ENCODE peak calls at places on chromosomes 3 and 15, in four cellular contexts. One of them, this sample, is unnamed.

GRCh38 chr15:74543583-74543982 is 2.6 kb downstream of the ARID3B start:
- DNase-seq in psoas muscle: no peak
- DNase-seq in tibial artery: no peak
- DNase-seq in A673: no peak
- DNase-seq in this sample: no peak

GRCh38 chr3:151144756-151145155 is 58.3 kb downstream of the GPR171 start:
- DNase-seq in psoas muscle: no peak
- DNase-seq in tibial artery: no peak
- DNase-seq in A673: no peak
- DNase-seq in this sample: no peak

GRCh38 chr3:151612119-151612518 is 121.6 kb upstream of the AADACL2 start:
- DNase-seq in psoas muscle: no peak
- DNase-seq in A673: no peak
- DNase-seq in tibial artery: no peak
- DNase-seq in this sample: no peak

GRCh38 chr3:142595581-142595950 is 627 bp upstream of the PLS1 start:
- DNase-seq in psoas muscle: no peak
- DNase-seq in tibial artery: no peak
- DNase-seq in A673: no peak
- DNase-seq in this sample: no peak

GRCh38 chr3:107525954-107526305 is 3.2 kb downstream of the BBX start:
- DNase-seq in A673: no peak
- DNase-seq in psoas muscle: no peak
- DNase-seq in tibial artery: no peak
- DNase-seq in this sample: no peak

GRCh38 chr15:40334941-40335795 is 5.6 kb downstream of the CCDC9B start:
- DNase-seq in tibial artery: no peak
- DNase-seq in A673: no peak
- DNase-seq in psoas muscle: peak; percentile 67
- DNase-seq in this sample: no peak

GRCh38 chr3:115287198-115287597 is 140.1 kb upstream of the ZBTB20 start:
- DNase-seq in tibial artery: no peak
- DNase-seq in psoas muscle: no peak
- DNase-seq in A673: no peak
- DNase-seq in this sample: no peak

GRCh38 chr3:60610441-60611112 is 640.7 kb downstream of the FHIT start:
- DNase-seq in tibial artery: peak; percentile 92
- DNase-seq in A673: no peak
- DNase-seq in psoas muscle: peak; percentile 85
- DNase-seq in this sample: peak; percentile 25

DNA sequence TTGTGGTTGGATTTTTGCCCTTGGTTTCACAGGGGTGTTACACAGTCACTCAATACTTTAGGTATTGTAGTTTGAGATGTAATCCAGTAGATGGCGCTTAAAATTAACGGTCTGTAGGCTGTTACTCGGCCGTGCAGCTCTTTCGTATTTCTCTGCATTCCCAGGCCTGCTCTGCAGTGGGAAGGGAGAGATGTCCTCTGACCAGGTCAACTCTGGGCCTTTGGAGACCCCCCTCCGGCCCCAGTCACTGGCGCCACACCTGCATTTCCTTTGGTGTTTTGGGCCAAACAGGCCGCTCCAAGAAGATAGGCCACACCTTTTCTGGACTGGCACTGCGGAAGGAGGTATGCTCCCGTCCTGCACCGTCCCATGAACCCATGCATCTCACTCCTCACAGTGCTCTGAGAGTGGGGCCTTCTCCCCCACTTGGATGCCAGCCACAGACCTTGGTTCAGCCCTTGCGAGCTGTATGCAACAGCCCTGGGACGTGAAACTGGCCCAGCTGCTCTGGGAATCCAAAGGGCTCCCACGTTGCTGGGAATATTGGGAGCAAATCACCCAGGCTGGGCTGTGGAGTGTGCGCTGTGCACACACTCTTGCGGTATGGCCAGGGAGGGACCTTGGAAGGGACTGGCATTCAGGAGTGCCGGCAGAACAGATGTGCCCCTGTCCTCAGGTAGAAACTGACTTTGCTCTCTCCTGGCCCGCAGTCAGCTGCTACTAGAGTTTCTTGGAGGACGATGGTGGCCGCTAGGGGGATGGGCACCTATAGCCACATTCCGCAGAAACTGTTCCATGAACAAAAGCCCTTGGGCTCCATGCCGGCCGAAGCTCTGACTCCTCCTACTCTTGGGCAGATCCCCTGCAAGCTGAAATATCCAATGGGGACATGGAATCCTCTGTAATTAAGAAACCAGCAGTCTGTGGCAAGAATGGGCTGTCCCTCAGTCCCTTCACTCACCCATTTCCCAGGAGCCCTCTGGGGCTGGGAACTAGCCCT is 410.5 kb upstream of the CADM2 start:
- DNase-seq in psoas muscle: peak; percentile 48
- DNase-seq in tibial artery: no peak
- DNase-seq in A673: peak; percentile 42
- DNase-seq in this sample: peak; percentile 32
- TF ChIP-seq CTCF in psoas muscle: peak; percentile 47
- TF ChIP-seq CTCF in tibial artery: peak; percentile 31
- TF ChIP-seq CTCF in A673: peak; percentile 65
- TF ChIP-seq CTCF in this sample: peak; percentile 40

GRCh38 chr15:82646250-82647044 is 716 bp downstream of the CPEB1 start:
- DNase-seq in psoas muscle: peak; percentile 53
- DNase-seq in tibial artery: no peak
- DNase-seq in A673: no peak
- DNase-seq in this sample: peak; percentile 50
- H3K4me3 ChIP-seq in psoas muscle: peak overlapping the region; percentile 72
- H3K4me3 ChIP-seq in tibial artery: peak overlapping the region; percentile 79
- H3K4me3 ChIP-seq in A673: no peak overlapping the region
- H3K4me3 ChIP-seq in this sample: peak overlapping the region; percentile 45

DNA sequence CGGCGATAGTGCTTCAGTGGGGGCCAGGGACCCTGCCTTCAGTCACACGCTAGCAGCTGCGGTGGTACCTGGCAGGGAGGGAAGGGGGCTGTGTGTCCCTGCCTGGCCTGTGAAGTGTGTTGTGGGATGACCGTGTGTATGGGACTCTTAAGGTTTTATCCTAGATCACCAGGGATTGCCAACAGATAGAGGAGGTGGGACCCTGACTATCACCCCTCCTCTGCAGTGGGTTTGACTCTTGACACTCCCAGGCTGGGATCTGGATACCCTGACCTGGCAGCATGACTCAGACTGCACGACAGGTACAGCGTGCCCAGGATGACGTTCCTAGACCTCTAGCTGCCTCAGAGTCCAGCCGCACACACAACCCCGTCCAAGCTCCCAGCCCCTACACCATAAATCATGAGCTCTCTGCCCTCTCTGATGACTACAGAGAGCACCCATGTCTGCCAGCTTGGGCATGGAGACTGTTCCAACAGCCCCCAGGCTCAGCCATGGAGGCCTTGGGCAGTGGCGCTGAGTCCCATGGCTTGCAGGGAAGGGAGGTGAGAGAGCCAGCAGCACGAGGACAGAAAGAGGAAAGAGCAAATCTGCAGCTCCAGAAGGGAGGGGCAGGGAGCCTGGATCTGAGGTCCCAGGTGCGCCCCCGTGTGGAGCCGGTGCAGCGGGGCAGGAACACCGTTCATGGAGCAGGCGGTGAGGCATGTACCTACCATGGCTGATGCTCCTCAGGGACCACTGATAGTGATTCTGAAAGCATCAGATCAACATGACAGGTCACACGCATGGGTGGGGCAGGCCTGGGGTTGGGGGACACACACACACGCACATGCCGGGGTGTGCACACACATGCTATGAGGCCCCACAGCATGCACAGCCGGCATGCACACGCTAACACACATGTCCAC is 71.0 kb downstream of the ADAMTS7 start:
- DNase-seq in A673: peak; percentile 70
- DNase-seq in psoas muscle: peak; percentile 80
- DNase-seq in tibial artery: no peak
- DNase-seq in this sample: peak; percentile 41
- TF ChIP-seq CTCF in A673: peak; percentile 64
- TF ChIP-seq CTCF in psoas muscle: peak; percentile 35
- TF ChIP-seq CTCF in tibial artery: no peak
- TF ChIP-seq CTCF in this sample: peak; percentile 31

DNA sequence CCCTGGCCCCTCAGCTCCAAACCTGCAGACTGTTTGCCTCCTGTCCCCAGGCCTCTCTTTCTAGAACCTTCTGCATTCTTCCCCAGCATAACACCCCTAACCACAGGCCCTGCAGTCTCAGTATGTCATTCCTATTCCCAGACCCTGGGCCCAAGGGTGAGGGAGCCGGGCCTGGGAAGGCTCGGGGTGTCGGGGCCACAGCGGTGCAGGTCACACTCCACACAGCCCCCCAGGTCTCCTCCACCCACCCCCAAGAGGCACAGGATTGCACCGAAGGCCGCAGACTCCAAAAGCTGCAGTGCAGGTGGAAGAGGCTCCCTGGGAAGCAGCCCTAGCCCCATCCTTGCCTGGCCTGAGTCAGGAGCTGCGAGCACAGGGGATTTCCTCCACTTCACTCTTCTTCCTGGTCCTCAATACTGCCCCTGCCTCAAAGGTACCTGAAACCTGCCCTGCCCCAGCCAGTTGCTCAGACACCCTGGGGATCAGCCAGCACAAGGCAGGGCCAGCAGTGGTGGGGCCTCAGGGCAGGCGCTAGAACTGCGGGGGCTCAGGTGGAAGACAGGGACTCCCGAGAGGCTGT is 31.1 kb downstream of the TNK2 start:
- DNase-seq in A673: no peak
- DNase-seq in tibial artery: no peak
- DNase-seq in psoas muscle: peak; percentile 38
- DNase-seq in this sample: no peak
- H3K4me3 ChIP-seq in A673: no peak overlapping the region
- H3K4me3 ChIP-seq in tibial artery: no peak overlapping the region
- H3K4me3 ChIP-seq in psoas muscle: no peak overlapping the region
- H3K4me3 ChIP-seq in this sample: no peak overlapping the region

DNA sequence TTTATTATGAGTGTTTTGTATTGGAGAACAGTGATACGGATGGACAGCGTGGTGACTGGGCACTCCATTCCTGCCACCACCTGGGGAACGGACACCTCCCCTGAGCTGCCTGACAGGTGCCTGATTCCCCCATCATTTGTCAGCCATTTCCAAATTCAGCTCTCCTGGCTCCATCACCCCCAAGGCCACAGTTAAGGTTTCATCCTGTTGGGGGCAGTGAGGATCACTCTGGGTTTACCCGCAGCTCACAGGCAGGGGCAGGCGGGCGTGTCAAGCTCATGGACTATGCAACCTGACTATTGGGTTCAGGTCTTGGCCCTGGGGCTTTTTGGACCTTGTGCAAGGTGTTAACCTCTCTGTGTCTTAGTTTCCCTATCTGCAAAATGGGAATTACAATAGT is 76.3 kb downstream of the RAB11A start:
- DNase-seq in psoas muscle: no peak
- DNase-seq in tibial artery: no peak
- DNase-seq in A673: no peak
- DNase-seq in this sample: no peak
- TF ChIP-seq CTCF in psoas muscle: no peak
- TF ChIP-seq CTCF in tibial artery: no peak
- TF ChIP-seq CTCF in A673: no peak
- TF ChIP-seq CTCF in this sample: no peak

GRCh38 chr3:29771602-29772001 is 490.7 kb downstream of the RBMS3 start:
- DNase-seq in A673: no peak
- DNase-seq in psoas muscle: no peak
- DNase-seq in tibial artery: no peak
- DNase-seq in this sample: no peak
- H3K4me3 ChIP-seq in A673: no peak overlapping the region
- H3K4me3 ChIP-seq in psoas muscle: no peak overlapping the region
- H3K4me3 ChIP-seq in tibial artery: no peak overlapping the region
- H3K4me3 ChIP-seq in this sample: no peak overlapping the region

DNA sequence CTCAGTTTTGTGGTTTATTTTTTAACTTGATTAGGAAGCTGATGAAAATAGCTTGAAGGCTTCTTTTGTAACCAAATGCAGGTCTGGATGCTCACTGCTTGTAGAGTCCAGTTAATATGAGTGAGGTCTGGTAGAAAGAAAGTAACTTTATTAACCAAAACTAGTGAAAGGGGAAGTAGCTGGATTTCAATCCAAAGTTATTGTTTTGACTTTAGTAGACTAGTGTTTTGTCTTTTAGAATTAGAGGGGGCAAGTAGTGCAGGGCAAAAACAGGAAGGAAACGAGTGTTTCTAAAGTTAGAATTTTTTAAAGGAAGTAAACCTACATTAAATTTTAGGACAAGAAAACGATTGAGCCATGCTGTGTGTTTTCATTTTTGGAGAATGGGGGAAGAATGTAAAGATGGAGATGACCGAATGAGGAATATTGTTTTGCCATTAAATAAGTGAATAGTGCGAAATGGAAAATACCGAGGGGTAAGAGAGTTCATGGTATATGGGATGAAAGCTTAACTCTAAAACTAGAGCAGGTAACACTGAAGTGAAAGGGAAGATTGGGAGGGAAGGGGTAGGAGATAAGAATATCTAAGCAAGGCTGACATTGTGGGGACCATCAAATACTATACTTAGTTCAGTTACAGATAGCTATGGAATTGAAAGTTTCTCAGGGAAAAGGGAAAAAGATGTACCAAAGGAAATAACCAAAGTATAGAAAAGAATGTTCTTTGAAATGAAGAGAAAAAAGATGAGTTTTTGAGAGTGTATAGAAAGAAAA is 40.0 kb downstream of the USP3 start:
- DNase-seq in tibial artery: no peak
- DNase-seq in A673: no peak
- DNase-seq in psoas muscle: no peak
- DNase-seq in this sample: no peak
- TF ChIP-seq CTCF in tibial artery: no peak
- TF ChIP-seq CTCF in A673: no peak
- TF ChIP-seq CTCF in psoas muscle: no peak
- TF ChIP-seq CTCF in this sample: no peak

DNA sequence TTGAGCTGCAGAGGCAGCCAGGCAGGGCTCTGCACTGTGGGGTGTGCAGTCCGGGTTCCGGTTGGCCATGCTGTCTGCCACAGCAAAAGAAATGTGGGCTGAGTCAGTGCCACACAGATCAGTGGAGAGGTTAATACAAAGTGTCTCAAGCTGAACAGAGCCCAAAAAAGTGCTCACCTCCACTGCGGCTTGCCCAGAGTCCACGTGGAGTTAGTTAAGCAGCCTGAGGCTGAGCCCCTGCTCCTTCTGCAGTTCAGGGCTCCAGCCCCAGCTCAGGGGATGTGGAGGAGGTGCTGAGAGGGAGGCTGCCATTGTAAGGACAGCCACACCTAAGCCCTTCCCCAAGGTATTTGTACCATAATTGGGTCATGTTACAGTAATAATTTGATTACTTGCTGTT is 85.3 kb downstream of the LRRK1 start:
- DNase-seq in A673: no peak
- DNase-seq in psoas muscle: no peak
- DNase-seq in tibial artery: no peak
- DNase-seq in this sample: no peak
- H3K4me3 ChIP-seq in A673: no peak overlapping the region
- H3K4me3 ChIP-seq in psoas muscle: no peak overlapping the region
- H3K4me3 ChIP-seq in tibial artery: no peak overlapping the region
- H3K4me3 ChIP-seq in this sample: no peak overlapping the region

GRCh38 chr3:197690754-197691153 is 46.0 kb downstream of the RUBCN start:
- DNase-seq in psoas muscle: no peak
- DNase-seq in tibial artery: no peak
- DNase-seq in A673: no peak
- DNase-seq in this sample: no peak
- TF ChIP-seq CTCF in psoas muscle: no peak
- TF ChIP-seq CTCF in tibial artery: no peak
- TF ChIP-seq CTCF in A673: no peak
- TF ChIP-seq CTCF in this sample: no peak

This sample was measured in pancreas.